ENCODE peak calls at places on chromosomes 7 and 10, in four cellular contexts. One of them, this sample, is unnamed.

GRCh38 chr10:125263551-125263950 is 103.2 kb upstream of the CTBP2 start:
- DNase-seq in posterior vena cava: no peak
- DNase-seq in right lobe of liver: no peak
- DNase-seq in activated gamma-delta T cell treated with anti-CD3 and anti-CD28 coated beads, Interleukin-2, amount 50 U/mL, for 16 hours: no peak
- DNase-seq in this sample: no peak

GRCh38 chr7:140723002-140723401 is 26.5 kb downstream of the NDUFB2 start:
- DNase-seq in posterior vena cava: no peak
- DNase-seq in right lobe of liver: no peak
- DNase-seq in activated gamma-delta T cell treated with anti-CD3 and anti-CD28 coated beads, Interleukin-2, amount 50 U/mL, for 16 hours: peak
- DNase-seq in this sample: no peak

GRCh38 chr10:74290703-74291102 is 139.7 kb downstream of the ADK start:
- DNase-seq in posterior vena cava: no peak
- DNase-seq in right lobe of liver: no peak
- DNase-seq in activated gamma-delta T cell treated with anti-CD3 and anti-CD28 coated beads, Interleukin-2, amount 50 U/mL, for 16 hours: no peak
- DNase-seq in this sample: no peak

GRCh38 chr7:23347682-23348180 is 48.6 kb downstream of the MALSU1 start:
- DNase-seq in posterior vena cava: no peak
- DNase-seq in right lobe of liver: no peak
- DNase-seq in activated gamma-delta T cell treated with anti-CD3 and anti-CD28 coated beads, Interleukin-2, amount 50 U/mL, for 16 hours: no peak
- DNase-seq in this sample: peak

GRCh38 chr10:97866524-97867219 is 17.0 kb downstream of the GOLGA7B start:
- DNase-seq in posterior vena cava: no peak
- DNase-seq in right lobe of liver: no peak
- DNase-seq in activated gamma-delta T cell treated with anti-CD3 and anti-CD28 coated beads, Interleukin-2, amount 50 U/mL, for 16 hours: no peak
- DNase-seq in this sample: no peak

GRCh38 chr7:76069238-76069638 is 21.3 kb downstream of the MDH2 start:
- DNase-seq in posterior vena cava: no peak
- DNase-seq in right lobe of liver: no peak
- DNase-seq in activated gamma-delta T cell treated with anti-CD3 and anti-CD28 coated beads, Interleukin-2, amount 50 U/mL, for 16 hours: no peak
- DNase-seq in this sample: peak

GRCh38 chr10:92573798-92574544 is at the start of gene IDE:
- DNase-seq in posterior vena cava: peak
- DNase-seq in right lobe of liver: peak
- DNase-seq in activated gamma-delta T cell treated with anti-CD3 and anti-CD28 coated beads, Interleukin-2, amount 50 U/mL, for 16 hours: peak
- DNase-seq in this sample: peak

GRCh38 chr7:31077484-31078362 is 25.6 kb downstream of the ADCYAP1R1 start:
- DNase-seq in posterior vena cava: peak
- DNase-seq in right lobe of liver: no peak
- DNase-seq in activated gamma-delta T cell treated with anti-CD3 and anti-CD28 coated beads, Interleukin-2, amount 50 U/mL, for 16 hours: no peak
- DNase-seq in this sample: no peak

GRCh38 chr10:129605986-129606518 is 139.0 kb downstream of the MGMT start:
- DNase-seq in posterior vena cava: no peak
- DNase-seq in right lobe of liver: no peak
- DNase-seq in activated gamma-delta T cell treated with anti-CD3 and anti-CD28 coated beads, Interleukin-2, amount 50 U/mL, for 16 hours: no peak
- DNase-seq in this sample: peak

GRCh38 chr7:141045842-141046630 is 27.8 kb upstream of the TMEM178B start:
- DNase-seq in posterior vena cava: no peak
- DNase-seq in right lobe of liver: no peak
- DNase-seq in activated gamma-delta T cell treated with anti-CD3 and anti-CD28 coated beads, Interleukin-2, amount 50 U/mL, for 16 hours: no peak
- DNase-seq in this sample: no peak

GRCh38 chr10:52216852-52217251 is 97.2 kb upstream of the DKK1 start:
- DNase-seq in posterior vena cava: no peak
- DNase-seq in right lobe of liver: no peak
- DNase-seq in activated gamma-delta T cell treated with anti-CD3 and anti-CD28 coated beads, Interleukin-2, amount 50 U/mL, for 16 hours: no peak
- DNase-seq in this sample: peak

GRCh38 chr7:139294951-139295555 is 46.1 kb upstream of the FMC1 start:
- DNase-seq in posterior vena cava: no peak
- DNase-seq in right lobe of liver: no peak
- DNase-seq in activated gamma-delta T cell treated with anti-CD3 and anti-CD28 coated beads, Interleukin-2, amount 50 U/mL, for 16 hours: no peak
- DNase-seq in this sample: no peak

GRCh38 chr7:84677386-84677785 is 482.8 kb upstream of the SEMA3A start:
- DNase-seq in posterior vena cava: peak
- DNase-seq in right lobe of liver: no peak
- DNase-seq in activated gamma-delta T cell treated with anti-CD3 and anti-CD28 coated beads, Interleukin-2, amount 50 U/mL, for 16 hours: no peak
- DNase-seq in this sample: no peak

GRCh38 chr10:84076047-84076388 is 63.3 kb upstream of the GHITM start:
- DNase-seq in posterior vena cava: no peak
- DNase-seq in right lobe of liver: no peak
- DNase-seq in activated gamma-delta T cell treated with anti-CD3 and anti-CD28 coated beads, Interleukin-2, amount 50 U/mL, for 16 hours: no peak
- DNase-seq in this sample: no peak

GRCh38 chr7:15938153-15938552 is 251.7 kb upstream of the MEOX2 start:
- DNase-seq in posterior vena cava: no peak
- DNase-seq in right lobe of liver: no peak
- DNase-seq in activated gamma-delta T cell treated with anti-CD3 and anti-CD28 coated beads, Interleukin-2, amount 50 U/mL, for 16 hours: no peak
- DNase-seq in this sample: no peak

GRCh38 chr10:122461367-122461728 is at the start of gene HTRA1:
- DNase-seq in posterior vena cava: peak
- DNase-seq in right lobe of liver: peak
- DNase-seq in activated gamma-delta T cell treated with anti-CD3 and anti-CD28 coated beads, Interleukin-2, amount 50 U/mL, for 16 hours: no peak
- DNase-seq in this sample: peak

GRCh38 chr10:16497911-16498310 is 23.8 kb downstream of the C1QL3 start:
- DNase-seq in posterior vena cava: no peak
- DNase-seq in right lobe of liver: no peak
- DNase-seq in activated gamma-delta T cell treated with anti-CD3 and anti-CD28 coated beads, Interleukin-2, amount 50 U/mL, for 16 hours: no peak
- DNase-seq in this sample: peak

GRCh38 chr10:132632851-132633684 is 95.5 kb downstream of the INPP5A start:
- DNase-seq in posterior vena cava: peak
- DNase-seq in right lobe of liver: no peak
- DNase-seq in activated gamma-delta T cell treated with anti-CD3 and anti-CD28 coated beads, Interleukin-2, amount 50 U/mL, for 16 hours: no peak
- DNase-seq in this sample: no peak

GRCh38 chr7:15461576-15461975 is 100.2 kb downstream of the AGMO start:
- DNase-seq in posterior vena cava: no peak
- DNase-seq in right lobe of liver: no peak
- DNase-seq in activated gamma-delta T cell treated with anti-CD3 and anti-CD28 coated beads, Interleukin-2, amount 50 U/mL, for 16 hours: no peak
- DNase-seq in this sample: peak

GRCh38 chr10:26725837-26726727 is 28.6 kb downstream of the PDSS1 start:
- DNase-seq in posterior vena cava: peak
- DNase-seq in right lobe of liver: peak
- DNase-seq in activated gamma-delta T cell treated with anti-CD3 and anti-CD28 coated beads, Interleukin-2, amount 50 U/mL, for 16 hours: peak
- DNase-seq in this sample: peak

GRCh38 chr10:112137381-112137987 is 46.1 kb downstream of the GPAM start:
- DNase-seq in posterior vena cava: peak
- DNase-seq in right lobe of liver: peak
- DNase-seq in activated gamma-delta T cell treated with anti-CD3 and anti-CD28 coated beads, Interleukin-2, amount 50 U/mL, for 16 hours: peak
- DNase-seq in this sample: peak

GRCh38 chr7:17168399-17168798 is 130.1 kb upstream of the AHR start:
- DNase-seq in posterior vena cava: no peak
- DNase-seq in right lobe of liver: no peak
- DNase-seq in activated gamma-delta T cell treated with anti-CD3 and anti-CD28 coated beads, Interleukin-2, amount 50 U/mL, for 16 hours: no peak
- DNase-seq in this sample: no peak

GRCh38 chr10:97825020-97825739 is 24.5 kb upstream of the GOLGA7B start:
- DNase-seq in posterior vena cava: no peak
- DNase-seq in right lobe of liver: no peak
- DNase-seq in activated gamma-delta T cell treated with anti-CD3 and anti-CD28 coated beads, Interleukin-2, amount 50 U/mL, for 16 hours: no peak
- DNase-seq in this sample: no peak

GRCh38 chr7:23332881-23333612 is 33.9 kb downstream of the MALSU1 start:
- DNase-seq in posterior vena cava: no peak
- DNase-seq in right lobe of liver: peak
- DNase-seq in activated gamma-delta T cell treated with anti-CD3 and anti-CD28 coated beads, Interleukin-2, amount 50 U/mL, for 16 hours: no peak
- DNase-seq in this sample: peak

GRCh38 chr7:157441023-157441399 is 104.2 kb downstream of the DNAJB6 start:
- DNase-seq in posterior vena cava: peak
- DNase-seq in right lobe of liver: no peak
- DNase-seq in activated gamma-delta T cell treated with anti-CD3 and anti-CD28 coated beads, Interleukin-2, amount 50 U/mL, for 16 hours: no peak
- DNase-seq in this sample: no peak

GRCh38 chr7:28986723-28987122 is 28.6 kb upstream of the TRIL start:
- DNase-seq in posterior vena cava: no peak
- DNase-seq in right lobe of liver: no peak
- DNase-seq in activated gamma-delta T cell treated with anti-CD3 and anti-CD28 coated beads, Interleukin-2, amount 50 U/mL, for 16 hours: no peak
- DNase-seq in this sample: no peak

This sample was measured in dermis blood vessel endothelial cell.